ENCODE peak calls at places on chromosomes 13 and 19, in six cellular contexts. E, R, Q, T, W and N are unnamed samples. For H3K27me3, the result is how much of the 10 kb centered on the place peaks cover.

GRCh38 chr19:15962319-15962718 is 13.5 kb downstream of the OR10H4 start:
- DNase-seq in E (no peak), R (no peak), Q (no peak), T (no peak), W (no peak), N (no peak)

GRCh38 chr13:109868583-109869311 is 82.4 kb upstream of the IRS2 start:
- DNase-seq in E (no peak), R (no peak), Q (no peak), T (no peak), W (no peak), N (no peak)

GRCh38 chr13:77779461-77780272 is 82.2 kb downstream of the SLAIN1 start:
- DNase-seq in E (no peak), R (peak), Q (peak), T (peak), W (no peak), N (no peak)

GRCh38 chr13:110347535-110348308 is 40.6 kb downstream of the COL4A2 start:
- DNase-seq in E (peak), R (no peak), Q (no peak), T (no peak), W (no peak), N (peak)

GRCh38 chr13:105918842-105919741 is 616.4 kb downstream of the EFNB2 start:
- DNase-seq in E (no peak), R (no peak), Q (no peak), T (no peak), W (no peak), N (no peak)

GRCh38 chr19:21022996-21023395 is 2.5 kb downstream of the ZNF430 start:
- DNase-seq in E (no peak), R (no peak), Q (no peak), T (no peak), W (no peak), N (no peak)

GRCh38 chr19:55086730-55087541 is 11.3 kb downstream of the EPS8L1 start:
- DNase-seq in E (peak), R (peak), Q (peak), T (no peak), W (peak), N (peak)

GRCh38 chr19:35555301-35556005 is 8.0 kb downstream of the ATP4A start:
- DNase-seq in E (no peak), R (no peak), Q (peak), T (no peak), W (no peak), N (no peak)

GRCh38 chr19:40974633-40975037 is 16.4 kb upstream of the CYP2B6 start:
- DNase-seq in E (peak), R (peak), Q (peak), T (peak), W (peak), N (no peak)

GRCh38 chr13:40376867-40377266 is 289.6 kb downstream of the FOXO1 start:
- DNase-seq in E (no peak), R (no peak), Q (no peak), T (no peak), W (no peak), N (no peak)

GRCh38 chr19:15251749-15252397 is 19.6 kb upstream of the EPHX3 start:
- DNase-seq in E (no peak), R (peak), Q (peak), T (no peak), W (peak), N (peak)

GRCh38 chr13:108306768-108307332 is 37.3 kb downstream of the TNFSF13B start:
- DNase-seq in E (no peak), R (no peak), Q (no peak), T (peak), W (no peak), N (no peak)

GRCh38 chr19:46101293-46101692 is 23.2 kb downstream of the IGFL3 start:
- DNase-seq in E (no peak), R (no peak), Q (no peak), T (no peak), W (no peak), N (no peak)

GRCh38 chr19:50703915-50704548 is 15.6 kb downstream of the SHANK1 start:
- DNase-seq in E (no peak), R (no peak), Q (peak), T (no peak), W (no peak), N (no peak)

GRCh38 chr13:23987331-23987730 is 90.0 kb upstream of the C1QTNF9B start:
- DNase-seq in E (no peak), R (peak), Q (no peak), T (no peak), W (no peak), N (no peak)

GRCh38 chr13:22252281-22252830 is 581.5 kb downstream of the FGF9 start:
- DNase-seq in E (no peak), R (no peak), Q (no peak), T (no peak), W (no peak), N (no peak)

GRCh38 chr13:114132419-114133121 is at the start of gene RASA3:
- DNase-seq in E (no peak), R (no peak), Q (peak), T (peak), W (no peak), N (peak)

GRCh38 chr13:80873589-80873988 is 532.7 kb upstream of the SPRY2 start:
- DNase-seq in E (no peak), R (no peak), Q (no peak), T (no peak), W (no peak), N (no peak)

GRCh38 chr13:99015606-99016520 is 38.0 kb upstream of the DOCK9 start:
- DNase-seq in E (no peak), R (no peak), Q (no peak), T (no peak), W (no peak), N (no peak)

GRCh38 chr13:43629691-43630480 is 156.9 kb downstream of the ENOX1 start:
- DNase-seq in E (no peak), R (no peak), Q (no peak), T (no peak), W (no peak), N (no peak)

GRCh38 chr19:56671613-56671994 is at the start of gene ZNF835:
- DNase-seq in E (peak), R (no peak), Q (peak), T (peak), W (peak), N (peak)

GRCh38 chr13:92826197-92826596 is 400.4 kb upstream of the GPC6 start:
- DNase-seq in E (no peak), R (no peak), Q (no peak), T (no peak), W (no peak), N (no peak)

GRCh38 chr19:3575260-3575741 is 2.6 kb downstream of the HMG20B start:
- DNase-seq in E (no peak), R (no peak), Q (peak), T (no peak), W (no peak), N (no peak)

GRCh38 chr13:112603641-112604220 is 15.8 kb upstream of the TUBGCP3 start:
- DNase-seq in E (no peak), R (no peak), Q (peak), T (no peak), W (no peak), N (no peak)

GRCh38 chr13:50319603-50320296 is 304.5 kb downstream of the KCNRG start:
- DNase-seq in E (peak), R (no peak), Q (no peak), T (peak), W (no peak), N (no peak)

GRCh38 chr19:17893766-17894165 is 22.0 kb downstream of the SLC5A5 start:
- DNase-seq in E (no peak), R (no peak), Q (no peak), T (no peak), W (no peak), N (no peak)
- H3K27me3 ChIP-seq in E (under half), R (under half), Q (under half), T (under half), W (half or more), N (under half)

GRCh38 chr13:42602910-42603309 is 29.0 kb downstream of the TNFSF11 start:
- DNase-seq in E (no peak), R (no peak), Q (no peak), T (no peak), W (no peak), N (no peak)

GRCh38 chr13:42597505-42597904 is 23.6 kb downstream of the TNFSF11 start:
- DNase-seq in E (no peak), R (no peak), Q (no peak), T (no peak), W (no peak), N (no peak)

GRCh38 chr13:42600943-42601342 is 27.0 kb downstream of the TNFSF11 start:
- DNase-seq in E (no peak), R (no peak), Q (no peak), T (no peak), W (no peak), N (no peak)
- H3K27me3 ChIP-seq in E (under half), R (under half), Q (under half), T (under half), W (under half), N (under half)

DNA sequence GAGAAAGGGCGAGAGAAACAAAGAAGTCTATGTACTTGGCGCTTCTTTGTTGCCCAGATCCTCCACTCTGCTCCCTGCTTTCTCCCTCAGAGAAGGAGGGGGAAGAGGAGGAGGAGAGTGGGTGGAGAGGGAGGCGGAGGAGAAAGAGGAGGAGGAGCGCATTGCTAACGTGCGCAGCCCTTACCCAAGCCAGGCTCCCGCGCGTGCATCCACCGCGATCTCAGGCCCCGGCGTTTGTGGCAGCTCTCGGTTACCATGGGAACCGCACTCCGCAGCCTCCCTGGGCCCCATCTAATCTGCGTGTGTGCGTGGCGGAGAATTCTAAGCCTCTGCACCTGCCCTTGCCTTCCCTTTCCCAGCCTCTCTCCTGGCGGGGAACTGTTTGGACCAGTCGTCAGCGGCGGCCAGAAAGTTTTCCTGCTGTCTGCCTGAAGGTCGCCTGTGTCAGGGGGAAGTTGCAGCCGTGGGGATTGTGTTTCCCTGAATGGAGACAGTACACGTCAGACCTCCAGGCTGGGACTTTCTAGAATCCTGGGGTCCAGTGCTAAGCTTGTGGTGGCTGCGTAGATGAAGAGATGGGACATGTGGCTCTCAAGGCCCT is at the start of gene ERICH6B:
- DNase-seq in E (no peak), R (no peak), Q (peak), T (no peak), W (no peak), N (no peak)
- H3K27me3 ChIP-seq in E (under half), R (under half), Q (half or more), T (under half), W (under half), N (under half)

DNA sequence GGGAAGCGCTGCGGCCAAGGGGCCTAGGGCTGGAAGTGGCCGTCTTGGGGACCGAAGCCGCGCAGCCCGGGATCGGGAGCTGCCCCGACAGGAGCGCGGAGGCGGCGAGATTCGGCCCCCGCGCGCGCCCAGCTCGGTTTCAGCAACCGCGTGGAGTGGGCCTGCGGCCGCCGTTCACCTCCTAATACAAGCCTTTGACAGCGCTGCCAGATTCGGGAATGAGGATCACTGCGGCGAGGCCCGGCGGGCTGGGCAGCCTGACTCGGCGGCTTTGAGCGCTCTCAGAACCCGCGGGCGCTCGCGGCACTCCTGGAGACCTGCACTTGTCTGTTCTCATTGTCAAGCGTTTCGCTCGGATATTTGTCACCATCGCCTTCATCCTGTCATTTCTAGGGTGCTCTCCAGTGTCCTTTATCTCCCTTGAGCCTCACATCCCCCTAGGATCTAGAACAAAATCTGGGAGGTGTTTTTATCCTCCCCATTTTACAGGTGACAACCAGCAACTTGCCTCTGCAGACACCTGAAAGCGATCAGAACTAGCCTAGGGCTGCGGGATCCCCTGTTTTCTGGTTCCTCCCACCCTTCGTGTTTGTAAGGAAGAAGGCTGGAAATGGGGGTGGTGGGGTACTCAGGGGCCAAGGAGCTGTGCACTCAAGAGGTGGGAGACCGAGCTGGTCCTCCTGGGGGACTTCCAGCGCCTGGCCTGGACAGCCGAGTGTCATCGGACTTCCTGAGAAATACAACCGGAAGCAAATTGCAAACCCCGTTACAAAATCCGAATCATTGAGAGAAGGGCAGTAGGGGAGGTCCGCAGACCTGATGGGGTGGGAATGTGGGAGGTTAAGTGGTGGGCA is 1.5 kb upstream of the CDX2 start:
- DNase-seq in E (no peak), R (no peak), Q (no peak), T (no peak), W (peak), N (no peak)
- H3K27me3 ChIP-seq in E (under half), R (half or more), Q (half or more), T (under half), W (half or more), N (under half)